ENCODE peak calls at places on chromosomes 1 and 21, in six cellular contexts. P, R, Y, G, F and N are unnamed samples.

GRCh38 chr1:116474921-116475849 is 95.6 kb downstream of the CD58 start:
- DNase-seq in F (peak; percentile 98), P (no peak), R (no peak), G (no peak), Y (peak; percentile 79), N (peak; percentile 78)

GRCh38 chr1:169312084-169312954 is 55.3 kb downstream of the NME7 start:
- DNase-seq in G (peak; percentile 31), Y (no peak), F (no peak), R (no peak), P (no peak), N (no peak)

GRCh38 chr1:72011721-72012120 is 270.6 kb downstream of the NEGR1 start:
- DNase-seq in P (no peak), F (no peak), R (no peak), G (no peak), Y (no peak), N (no peak)

GRCh38 chr1:103142466-103142865 is 34.1 kb upstream of the COL11A1 start:
- DNase-seq in F (no peak), Y (no peak), G (no peak), P (no peak), R (no peak), N (no peak)

GRCh38 chr1:12547586-12548225 is 70.3 kb downstream of the DHRS3 start:
- DNase-seq in F (no peak), Y (peak; percentile 4), R (no peak), P (no peak), G (no peak), N (no peak)

GRCh38 chr1:168235548-168235885 is 9.7 kb downstream of the SFT2D2 start:
- DNase-seq in R (no peak), G (no peak), F (no peak), Y (no peak), P (no peak), N (no peak)

GRCh38 chr1:68542586-68542985 is 45.7 kb upstream of the DEPDC1 start:
- DNase-seq in Y (no peak), R (no peak), G (no peak), F (no peak), P (no peak), N (no peak)

GRCh38 chr1:3453203-3453761 is 1.2 kb upstream of the ARHGEF16 start:
- DNase-seq in P (no peak), R (no peak), G (peak; percentile 81), F (peak; percentile 69), Y (peak; percentile 86), N (peak; percentile 88)

GRCh38 chr1:243421784-243422183 is 165.9 kb downstream of the SDCCAG8 start:
- DNase-seq in G (peak; percentile 61), Y (peak; percentile 31), R (no peak), P (no peak), F (no peak), N (peak; percentile 67)

GRCh38 chr1:170707959-170708666 is 44.2 kb downstream of the PRRX1 start:
- DNase-seq in F (peak; percentile 2), R (no peak), Y (no peak), P (no peak), G (no peak), N (no peak)

GRCh38 chr1:154342836-154343472 is 17.6 kb downstream of the ATP8B2 start:
- DNase-seq in G (peak; percentile 58), Y (peak; percentile 61), R (no peak), P (no peak), F (no peak), N (peak; percentile 47)

GRCh38 chr1:193766329-193766728 is 579.9 kb upstream of the B3GALT2 start:
- DNase-seq in Y (no peak), F (no peak), R (no peak), G (no peak), P (no peak), N (no peak)

GRCh38 chr1:42152119-42152518 is 1.1 kb upstream of the GUCA2B start:
- DNase-seq in Y (peak; percentile 68), R (no peak), F (no peak), P (no peak), G (no peak), N (peak; percentile 79)

GRCh38 chr1:151024540-151025146 is 11.7 kb upstream of the BNIPL start:
- DNase-seq in Y (peak; percentile 85), G (peak; percentile 87), P (peak; percentile 93), F (peak; percentile 58), R (peak; percentile 84), N (peak; percentile 86)

GRCh38 chr1:29320541-29320940 is 84.2 kb downstream of the PTPRU start:
- DNase-seq in F (no peak), Y (no peak), P (no peak), R (no peak), G (no peak), N (no peak)

GRCh38 chr1:15028117-15028516 is 125.4 kb upstream of the TMEM51 start:
- DNase-seq in P (no peak), G (no peak), R (peak; percentile 86), F (no peak), Y (no peak), N (no peak)

GRCh38 chr1:174262747-174263241 is 103.5 kb downstream of the RABGAP1L start:
- DNase-seq in F (peak; percentile 46), R (no peak), Y (no peak), G (no peak), P (no peak), N (no peak)

GRCh38 chr1:23210963-23211362 is 6.3 kb downstream of the HTR1D start:
- DNase-seq in R (no peak), G (no peak), F (no peak), P (no peak), Y (no peak), N (no peak)

GRCh38 chr1:245458761-245459174 is 304.0 kb downstream of the KIF26B start:
- DNase-seq in Y (no peak), R (no peak), G (no peak), F (no peak), P (no peak), N (no peak)

GRCh38 chr1:111615874-111616715 is 3.5 kb upstream of the RAP1A start:
- DNase-seq in P (no peak), R (no peak), G (no peak), Y (no peak), F (no peak), N (no peak)

GRCh38 chr1:184403961-184404726 is 17.3 kb downstream of the C1orf21 start:
- DNase-seq in Y (no peak), G (no peak), F (no peak), R (no peak), P (no peak), N (no peak)
- H3K27ac ChIP-seq in Y (no peak overlapping the region), G (no peak overlapping the region), F (no peak overlapping the region), R (no peak overlapping the region), P (no peak overlapping the region), N (no peak overlapping the region)

DNA sequence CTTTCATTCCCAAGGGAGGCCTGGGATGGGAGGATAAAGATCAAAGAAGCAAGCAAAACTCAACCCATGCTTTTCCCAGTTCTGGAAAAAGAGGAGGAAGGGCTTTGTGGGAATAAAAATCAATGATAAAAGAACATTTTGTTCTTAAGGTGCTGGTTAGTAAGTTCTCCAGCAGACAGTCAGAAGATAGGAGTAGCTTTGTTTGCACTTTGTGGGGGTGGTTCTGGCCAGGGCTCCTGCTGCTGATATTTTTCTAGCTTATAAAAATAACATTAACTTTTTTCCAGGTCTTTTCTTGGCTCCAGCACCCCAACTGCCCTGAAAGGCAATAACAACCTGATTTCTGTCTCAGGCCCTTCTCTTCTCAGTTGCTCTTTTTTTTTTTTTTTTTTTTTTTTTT is 220.0 kb downstream of the FGGY start:
- DNase-seq in G (no peak), R (no peak), Y (no peak), P (no peak), F (no peak), N (no peak)
- TF ChIP-seq EP300 in G (no peak), R (no peak), Y (no peak), P (no peak), F (no peak), N (no peak)

GRCh38 chr1:110286564-110286963 is 52.6 kb upstream of the RBM15 start:
- DNase-seq in R (no peak), G (no peak), P (no peak), Y (no peak), F (no peak), N (no peak)
- TF ChIP-seq POLR2AphosphoS5 in R (no peak), G (no peak), P (no peak), Y (no peak), F (no peak), N (no peak)

GRCh38 chr1:221263831-221264767 is 384.9 kb downstream of the HLX start:
- DNase-seq in Y (peak; percentile 22), P (no peak), R (no peak), G (peak; percentile 65), F (peak; percentile 52), N (peak; percentile 27)
- H3K27ac ChIP-seq in Y (no peak overlapping the region), P (no peak overlapping the region), R (no peak overlapping the region), G (peak overlapping the region; percentile 57), F (no peak overlapping the region), N (no peak overlapping the region)

DNA sequence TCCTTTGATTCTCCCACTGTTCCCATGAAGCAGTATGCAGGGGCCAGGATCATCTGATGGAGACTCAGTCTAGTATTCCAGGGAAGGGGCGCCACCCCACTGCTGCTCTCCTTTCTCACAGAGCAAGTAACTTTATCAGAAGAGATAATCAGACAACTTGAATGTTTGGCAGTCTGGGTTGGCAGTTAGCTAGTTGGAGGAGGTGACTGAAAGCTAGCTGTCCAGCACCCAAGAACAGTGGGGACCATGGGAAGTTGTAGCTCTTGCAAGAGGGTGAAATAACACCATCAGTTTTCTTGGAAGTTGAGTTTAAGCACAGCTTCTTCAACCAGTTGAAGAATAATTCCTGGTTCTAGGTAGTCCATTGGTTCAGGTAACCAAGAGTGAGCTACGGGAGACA is 22.2 kb upstream of the AGL start:
- DNase-seq in R (no peak), F (no peak), P (no peak), G (no peak), Y (no peak), N (no peak)
- TF ChIP-seq EP300 in R (no peak), F (no peak), P (no peak), G (no peak), Y (no peak), N (no peak)

GRCh38 chr21:34890258-34890723 is 158.8 kb downstream of the RUNX1 start:
- DNase-seq in P (no peak), F (peak; percentile 47), Y (no peak), G (no peak), R (no peak), N (no peak)
- TF ChIP-seq POLR2AphosphoS5 in P (no peak), F (no peak), Y (no peak), G (no peak), R (no peak), N (no peak)

DNA sequence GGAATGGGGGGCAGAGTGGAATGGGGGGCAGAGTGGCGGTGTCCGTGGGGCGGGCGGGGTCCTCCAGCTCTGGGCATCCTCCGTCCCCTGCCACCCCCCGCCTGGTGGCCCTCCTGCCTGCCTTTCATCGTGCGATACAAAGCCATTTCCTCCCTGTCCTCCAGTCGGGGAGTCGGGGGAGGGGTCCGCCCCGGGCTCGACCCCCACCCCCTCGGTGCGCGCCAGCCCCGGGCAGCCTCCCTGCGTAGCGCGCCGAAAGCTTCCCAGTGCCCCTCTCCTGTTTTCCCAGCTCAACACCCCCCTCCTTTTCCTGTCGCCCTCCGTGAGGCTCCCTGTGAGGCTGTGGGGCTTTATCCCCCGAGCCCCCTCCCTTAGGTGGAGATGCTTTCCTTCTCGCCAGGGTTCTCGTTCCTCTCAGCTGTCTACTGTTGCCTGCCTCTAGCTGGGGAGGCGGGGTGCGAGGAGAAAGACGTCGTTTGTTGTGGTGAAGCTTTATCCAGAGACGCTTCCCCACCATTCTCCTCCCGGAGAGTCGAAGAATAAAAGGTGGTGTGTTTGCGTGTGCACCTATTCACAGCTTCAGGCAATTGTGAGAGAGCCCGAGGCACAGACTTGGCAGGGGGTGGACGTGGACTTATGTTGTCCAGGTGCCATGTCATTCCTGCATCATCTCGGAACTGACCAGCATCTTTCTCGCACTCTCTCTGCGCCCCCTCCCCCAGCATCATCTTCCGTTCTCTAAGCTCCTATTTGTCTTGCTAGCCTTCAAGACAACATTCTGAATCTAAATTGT is 829 bp downstream of the DNM3 start:
- DNase-seq in F (no peak), P (no peak), Y (no peak), R (no peak), G (peak; percentile 23), N (no peak)
- H3K27ac ChIP-seq in F (no peak overlapping the region), P (peak overlapping the region; percentile 68), Y (peak overlapping the region; percentile 69), R (no peak overlapping the region), G (peak overlapping the region; percentile 81), N (peak overlapping the region; percentile 78)